ENCODE peak calls at places on chromosomes 16 and 17, in seven cellular contexts. K, T, V, J, O, S and B are unnamed samples. For H3K4me1, the result is how much of the 10 kb centered on the place peaks cover.

GRCh38 chr16:2152695-2153506 is 2.7 kb upstream of the TRAF7 start:
- DNase-seq in O (no peak), J (peak), T (no peak), V (no peak), S (no peak), K (no peak), B (peak)

GRCh38 chr17:5500804-5501391 is 14.5 kb downstream of the MIS12 start:
- DNase-seq in O (peak), K (peak), J (peak), T (peak), V (peak), S (peak), B (peak)

GRCh38 chr17:48843172-48843900 is 12.5 kb downstream of the CALCOCO2 start:
- DNase-seq in S (no peak), K (no peak), V (no peak), O (no peak), T (no peak), J (no peak), B (no peak)

GRCh38 chr17:45225051-45225700 is 3.5 kb downstream of the FMNL1 start:
- DNase-seq in K (no peak), T (no peak), V (no peak), J (no peak), O (no peak), S (no peak), B (no peak)

GRCh38 chr17:62723842-62724241 is 84.3 kb downstream of the MARCHF10 start:
- DNase-seq in S (no peak), O (no peak), J (no peak), K (no peak), T (no peak), V (no peak), B (no peak)

GRCh38 chr17:62790554-62790953 is 17.6 kb downstream of the MARCHF10 start:
- DNase-seq in J (no peak), K (no peak), S (no peak), O (no peak), T (no peak), V (no peak), B (no peak)

GRCh38 chr17:65657251-65657828 is 95.9 kb upstream of the AXIN2 start:
- DNase-seq in K (no peak), S (no peak), V (no peak), T (no peak), J (no peak), O (no peak), B (no peak)

GRCh38 chr16:55465077-55465896 is 13.7 kb upstream of the MMP2 start:
- DNase-seq in S (peak), V (peak), T (peak), O (peak), K (peak), J (peak), B (peak)

GRCh38 chr17:82204831-82205719 is 7.6 kb downstream of the CCDC57 start:
- DNase-seq in K (no peak), J (no peak), S (no peak), T (peak), V (no peak), O (peak), B (no peak)

GRCh38 chr17:40447148-40447644 is 3.9 kb downstream of the IGFBP4 start:
- DNase-seq in K (no peak), J (no peak), O (no peak), T (no peak), V (peak), S (peak), B (no peak)

GRCh38 chr17:12492450-12492849 is 173.2 kb upstream of the MYOCD start:
- DNase-seq in V (no peak), S (no peak), O (no peak), T (no peak), J (no peak), K (no peak), B (no peak)

GRCh38 chr16:81551141-81551808 is 106.7 kb downstream of the CMIP start:
- DNase-seq in S (no peak), T (no peak), K (no peak), O (peak), J (no peak), V (no peak), B (no peak)

GRCh38 chr16:1709356-1709755 is 3.4 kb downstream of the MAPK8IP3 start:
- DNase-seq in S (no peak), V (no peak), J (no peak), O (no peak), K (no peak), T (no peak), B (no peak)

GRCh38 chr16:27962197-27962596 is 101.3 kb downstream of the GSG1L start:
- DNase-seq in T (no peak), K (no peak), S (no peak), O (no peak), J (no peak), V (no peak), B (no peak)

GRCh38 chr17:62626719-62627218 is 701 bp upstream of the MRC2 start:
- DNase-seq in O (peak), V (peak), K (peak), S (peak), J (no peak), T (peak), B (no peak)

GRCh38 chr17:45222994-45223540 is 1.4 kb downstream of the FMNL1 start:
- DNase-seq in V (no peak), S (no peak), K (no peak), J (no peak), T (no peak), O (peak), B (no peak)

GRCh38 chr16:8620535-8620934 is 963 bp upstream of the METTL22 start:
- DNase-seq in K (no peak), T (no peak), O (no peak), S (no peak), V (no peak), J (no peak), B (no peak)

GRCh38 chr17:62188713-62189112 is 123.6 kb upstream of the MED13 start:
- DNase-seq in J (peak), O (no peak), T (peak), V (no peak), S (no peak), K (no peak), B (peak)

GRCh38 chr17:30395398-30396022 is 16.8 kb downstream of the CPD start:
- DNase-seq in V (no peak), K (no peak), T (no peak), O (peak), J (no peak), S (no peak), B (no peak)

GRCh38 chr17:46805771-46806170 is 12.7 kb downstream of the WNT3 start:
- DNase-seq in S (no peak), K (no peak), T (no peak), J (no peak), V (no peak), O (no peak), B (no peak)

GRCh38 chr16:23917621-23918020 is 81.8 kb downstream of the PRKCB start:
- DNase-seq in S (no peak), T (no peak), V (no peak), O (no peak), K (no peak), J (no peak), B (no peak)

GRCh38 chr16:3259097-3259496 is 2.7 kb upstream of the MEFV start:
- DNase-seq in O (no peak), J (peak), K (no peak), V (peak), S (peak), T (no peak), B (peak)

GRCh38 chr17:45432405-45433113 is at the start of gene ARHGAP27:
- DNase-seq in J (peak), T (no peak), V (peak), O (peak), S (no peak), K (no peak), B (peak)

GRCh38 chr17:80447790-80448189 is 28.6 kb downstream of the NPTX1 start:
- DNase-seq in V (no peak), O (no peak), S (no peak), K (no peak), T (no peak), J (no peak), B (no peak)

GRCh38 chr16:81831722-81832126 is 52.6 kb downstream of the PLCG2 start:
- DNase-seq in J (peak), T (no peak), S (peak), K (no peak), V (peak), O (no peak), B (peak)

GRCh38 chr16:75011634-75012307 is 12.9 kb downstream of the ZNRF1 start:
- DNase-seq in V (no peak), O (no peak), K (no peak), S (peak), J (no peak), T (no peak), B (no peak)
- H3K4me1 ChIP-seq in V (half or more), O (under half), K (under half), S (under half), J (under half), T (under half), B (under half)

DNA sequence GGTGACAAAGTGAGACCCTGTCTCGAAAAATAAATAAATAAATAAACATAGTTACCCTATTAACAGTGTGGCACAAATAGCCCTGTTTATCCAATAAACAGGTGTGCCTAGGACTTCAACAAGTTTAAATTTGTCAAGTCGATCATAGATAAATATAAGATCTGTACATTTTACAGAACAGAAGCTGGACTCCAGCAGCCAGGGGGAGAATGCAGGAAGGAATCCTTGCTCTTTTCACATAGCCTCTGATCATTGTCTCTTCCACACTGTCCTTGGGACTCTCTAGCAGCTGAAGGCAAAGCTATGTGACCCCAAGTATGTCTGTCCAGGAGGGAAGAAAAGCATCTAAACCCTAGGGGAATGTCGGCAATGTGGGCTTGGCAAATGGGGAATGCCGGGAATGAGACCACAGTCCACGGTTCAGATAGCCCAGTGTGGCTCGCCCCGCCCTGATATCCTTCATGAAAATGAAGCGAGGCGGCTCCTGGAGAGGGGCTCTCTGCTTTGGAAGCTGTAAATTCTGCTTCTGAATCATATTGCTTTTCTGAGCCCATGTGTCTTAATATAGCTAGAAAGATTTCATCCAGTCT is 24.8 kb upstream of the GRB2 start:
- DNase-seq in K (no peak), S (no peak), O (no peak), T (peak), J (peak), V (no peak), B (no peak)
- TF ChIP-seq EP300 in K (no peak), S (no peak), O (no peak), T (no peak), J (no peak), V (no peak), B (no peak)

DNA sequence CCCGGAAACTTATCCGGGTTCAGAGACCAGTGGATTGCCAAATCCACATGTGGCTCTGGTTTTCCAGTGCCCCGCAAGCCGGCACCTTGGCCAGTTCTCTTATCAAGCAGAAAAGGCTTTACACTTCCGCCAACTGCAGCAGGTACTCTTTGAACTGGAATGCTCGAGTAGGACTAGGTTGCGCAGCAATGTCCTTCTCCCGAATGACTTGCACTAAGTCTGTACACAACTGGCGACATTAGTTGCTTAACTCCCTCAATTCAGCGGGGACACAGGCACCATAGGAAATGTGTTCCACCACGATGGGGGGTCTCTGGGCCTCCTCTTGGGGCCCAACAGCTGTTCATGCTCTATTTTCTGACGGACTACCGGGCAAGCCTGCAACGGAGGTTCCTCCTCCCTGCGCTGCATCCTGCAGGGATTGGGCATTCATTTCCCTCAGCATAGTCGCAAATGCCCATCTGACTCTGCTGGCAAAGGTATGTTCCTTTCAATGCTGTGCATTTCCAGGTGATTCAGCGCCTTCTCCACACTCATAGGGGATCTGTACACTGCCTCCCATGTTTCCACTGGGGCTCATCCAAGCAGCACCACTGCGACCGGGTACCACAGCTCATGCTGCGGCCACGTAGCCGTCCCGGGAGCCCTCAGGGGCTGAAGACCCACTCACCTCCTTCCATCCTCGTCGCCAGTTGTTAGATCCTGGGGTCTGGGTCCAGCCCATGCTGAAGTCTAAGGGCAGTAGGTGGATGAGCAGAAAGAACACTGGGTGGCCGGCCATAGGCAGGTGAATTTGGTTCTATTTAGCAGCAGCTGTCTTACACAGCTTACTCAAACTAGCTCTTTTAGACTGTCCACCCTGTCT is 34.2 kb upstream of the APPBP2 start:
- DNase-seq in T (no peak), V (no peak), K (no peak), O (no peak), S (no peak), J (no peak), B (peak)
- TF ChIP-seq CTCF in T (no peak), V (no peak), K (no peak), O (no peak), S (no peak), J (no peak), B (no peak)

GRCh38 chr17:42698736-42699414 is 16.5 kb downstream of the CNTNAP1 start:
- DNase-seq in K (peak), T (no peak), V (no peak), S (no peak), O (peak), J (no peak), B (no peak)

GRCh38 chr17:42694524-42694923 is 12.2 kb downstream of the CNTNAP1 start:
- DNase-seq in V (no peak), K (no peak), T (no peak), O (peak), J (no peak), S (no peak), B (no peak)

GRCh38 chr17:42699415-42699740 is 17.0 kb downstream of the CNTNAP1 start:
- DNase-seq in V (no peak), K (no peak), J (no peak), T (no peak), S (no peak), O (no peak), B (no peak)

GRCh38 chr17:42695500-42695899 is 13.2 kb downstream of the CNTNAP1 start:
- DNase-seq in V (no peak), T (no peak), J (no peak), K (no peak), S (no peak), O (peak), B (no peak)

GRCh38 chr17:42697108-42697811 is 14.9 kb downstream of the CNTNAP1 start:
- DNase-seq in J (no peak), K (no peak), O (peak), S (no peak), T (no peak), V (no peak), B (no peak)
- H3K4me1 ChIP-seq in J (under half), K (under half), O (under half), S (under half), T (under half), V (under half), B (under half)

GRCh38 chr16:19067349-19068236 is at the start of gene COQ7:
- DNase-seq in S (peak), J (peak), V (peak), T (peak), K (peak), O (peak), B (peak)
- TF ChIP-seq EP300 in S (peak), J (no peak), V (no peak), T (no peak), K (peak), O (no peak), B (no peak)

GRCh38 chr16:72972878-72973571 is 74.9 kb downstream of the ZFHX3 start:
- DNase-seq in K (no peak), V (no peak), S (no peak), O (no peak), T (no peak), J (no peak), B (no peak)
- TF ChIP-seq CTCF in K (no peak), V (no peak), S (no peak), O (no peak), T (no peak), J (no peak), B (no peak)

GRCh38 chr17:57531648-57532486 is 213.2 kb downstream of the CCDC182 start:
- DNase-seq in T (no peak), V (no peak), S (no peak), K (no peak), O (peak), J (no peak), B (no peak)
- H3K4me1 ChIP-seq in T (half or more), V (under half), S (under half), K (under half), O (half or more), J (under half), B (under half)